ENCODE peak calls at places on chromosomes 1 and 21, in four cellular contexts. M, Q, C and G are unnamed samples.
A peak's percentile ranks its signal among the peaks of the same experiment; 100 is the strongest.

GRCh38 chr1:24133819-24134218 is 9.1 kb downstream of the IL22RA1 start:
- DNase-seq in Q (no peak), C (no peak), M (no peak), G (no peak)

GRCh38 chr1:161864577-161864976 is 98.5 kb downstream of the ATF6 start:
- DNase-seq in M (no peak), Q (no peak), C (peak; percentile 67), G (no peak)

GRCh38 chr1:54679055-54679643 is 36.5 kb upstream of the TTC4 start:
- DNase-seq in M (no peak), Q (no peak), C (no peak), G (no peak)

GRCh38 chr1:117967900-117968299 is 38.4 kb downstream of the WDR3 start:
- DNase-seq in Q (no peak), M (no peak), C (peak; percentile 31), G (no peak)

GRCh38 chr1:63523738-63524137 is 413 bp downstream of the EFCAB7 start:
- DNase-seq in C (no peak), M (no peak), Q (no peak), G (peak; percentile 7)

GRCh38 chr1:44805311-44806024 is 1.7 kb downstream of the DYNLT4 start:
- DNase-seq in M (no peak), C (no peak), Q (peak; percentile 45), G (no peak)

GRCh38 chr1:154611150-154611865 is 3.3 kb upstream of the ADAR start:
- DNase-seq in M (no peak), C (no peak), Q (no peak), G (peak; percentile 14)

GRCh38 chr1:66506393-66506687 is 27.6 kb upstream of the SGIP1 start:
- DNase-seq in C (no peak), Q (no peak), M (no peak), G (no peak)

GRCh38 chr21:39029086-39029772 is 154.0 kb downstream of the PSMG1 start:
- DNase-seq in M (no peak), C (peak; percentile 32), Q (no peak), G (no peak)

GRCh38 chr21:41603476-41603875 is 95.5 kb upstream of the TMPRSS2 start:
- DNase-seq in Q (no peak), M (no peak), C (no peak), G (no peak)

GRCh38 chr1:54245501-54245900 is 45.5 kb downstream of the MRPL37 start:
- DNase-seq in M (no peak), Q (no peak), C (no peak), G (no peak)

GRCh38 chr1:24481843-24482610 is 20.6 kb upstream of the RCAN3 start:
- DNase-seq in Q (no peak), M (no peak), C (no peak), G (no peak)

GRCh38 chr1:3433076-3433475 is 21.4 kb upstream of the ARHGEF16 start:
- DNase-seq in M (no peak), Q (no peak), C (no peak), G (no peak)

GRCh38 chr1:153389978-153390879 is 644 bp downstream of the S100A8 start:
- DNase-seq in C (no peak), M (no peak), Q (no peak), G (no peak)

GRCh38 chr1:6501414-6501813 is 9.9 kb upstream of the PLEKHG5 start:
- DNase-seq in C (no peak), Q (no peak), M (no peak), G (no peak)

GRCh38 chr1:153652795-153653507 is 5.6 kb upstream of the SNAPIN start:
- DNase-seq in Q (no peak), C (peak; percentile 68), M (no peak), G (no peak)

GRCh38 chr1:1892079-1892762 is 1.3 kb upstream of the GNB1 start:
- DNase-seq in C (no peak), Q (no peak), M (no peak), G (no peak)

GRCh38 chr1:204507317-204508105 is 8.7 kb upstream of the MDM4 start:
- DNase-seq in C (peak; percentile 76), Q (peak; percentile 42), M (no peak), G (peak; percentile 38)

GRCh38 chr21:37412603-37413360 is 46.2 kb downstream of the DYRK1A start:
- DNase-seq in Q (no peak), M (no peak), C (peak; percentile 47), G (no peak)

GRCh38 chr1:37156646-37157045 is 122.3 kb upstream of the GRIK3 start:
- DNase-seq in Q (no peak), M (no peak), C (no peak), G (no peak)

GRCh38 chr1:19606817-19607706 is 37.0 kb upstream of the NBL1 start:
- DNase-seq in C (no peak), Q (no peak), M (no peak), G (no peak)

GRCh38 chr1:4397196-4397595 is 257.2 kb upstream of the AJAP1 start:
- DNase-seq in Q (no peak), M (no peak), C (no peak), G (no peak)

GRCh38 chr1:240739754-240740153 is 127.8 kb upstream of the GREM2 start:
- DNase-seq in C (peak; percentile 13), M (no peak), Q (no peak), G (no peak)

DNA sequence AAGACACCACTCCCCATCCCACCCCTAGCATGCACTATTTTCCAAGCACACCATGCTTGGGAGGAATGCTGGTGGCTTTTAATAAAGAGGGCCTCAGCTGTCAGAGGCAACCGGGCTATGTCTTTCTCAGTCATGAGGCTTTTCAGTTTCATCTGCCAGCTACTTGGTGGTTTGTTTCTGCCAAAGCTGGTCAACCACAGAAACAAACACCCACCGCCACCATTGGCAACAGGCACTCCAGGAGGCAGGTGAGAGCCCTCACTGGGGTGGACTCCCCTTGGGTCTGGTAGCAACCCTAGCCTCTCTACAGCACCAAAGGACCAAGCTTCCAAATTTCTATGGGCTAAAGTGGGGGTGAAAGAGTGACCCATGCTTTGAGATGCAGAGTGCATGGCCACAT is 54.3 kb upstream of the CD1D start:
- DNase-seq in M (no peak), C (no peak), Q (no peak), G (no peak)
- TF ChIP-seq CTCF in M (no peak), C (no peak), Q (no peak), G (no peak)

GRCh38 chr1:193031431-193031830 is 27.7 kb downstream of the UCHL5 start:
- DNase-seq in Q (no peak), C (peak; percentile 40), M (no peak), G (no peak)
- TF ChIP-seq CTCF in Q (no peak), C (peak; percentile 36), M (no peak), G (no peak)

GRCh38 chr1:229623838-229624237 is 2.1 kb downstream of the TAF5L start:
- DNase-seq in Q (no peak), C (no peak), M (no peak), G (no peak)

GRCh38 chr1:229627003-229627402 is 956 bp downstream of the URB2 start:
- DNase-seq in C (no peak), M (no peak), Q (no peak), G (no peak)

GRCh38 chr1:229624906-229625871 is 733 bp downstream of the TAF5L start:
- DNase-seq in C (peak; percentile 48), M (no peak), Q (no peak), G (no peak)

GRCh38 chr1:229624521-229624905 is 1.4 kb downstream of the TAF5L start:
- DNase-seq in M (no peak), C (no peak), Q (no peak), G (no peak)

DNA sequence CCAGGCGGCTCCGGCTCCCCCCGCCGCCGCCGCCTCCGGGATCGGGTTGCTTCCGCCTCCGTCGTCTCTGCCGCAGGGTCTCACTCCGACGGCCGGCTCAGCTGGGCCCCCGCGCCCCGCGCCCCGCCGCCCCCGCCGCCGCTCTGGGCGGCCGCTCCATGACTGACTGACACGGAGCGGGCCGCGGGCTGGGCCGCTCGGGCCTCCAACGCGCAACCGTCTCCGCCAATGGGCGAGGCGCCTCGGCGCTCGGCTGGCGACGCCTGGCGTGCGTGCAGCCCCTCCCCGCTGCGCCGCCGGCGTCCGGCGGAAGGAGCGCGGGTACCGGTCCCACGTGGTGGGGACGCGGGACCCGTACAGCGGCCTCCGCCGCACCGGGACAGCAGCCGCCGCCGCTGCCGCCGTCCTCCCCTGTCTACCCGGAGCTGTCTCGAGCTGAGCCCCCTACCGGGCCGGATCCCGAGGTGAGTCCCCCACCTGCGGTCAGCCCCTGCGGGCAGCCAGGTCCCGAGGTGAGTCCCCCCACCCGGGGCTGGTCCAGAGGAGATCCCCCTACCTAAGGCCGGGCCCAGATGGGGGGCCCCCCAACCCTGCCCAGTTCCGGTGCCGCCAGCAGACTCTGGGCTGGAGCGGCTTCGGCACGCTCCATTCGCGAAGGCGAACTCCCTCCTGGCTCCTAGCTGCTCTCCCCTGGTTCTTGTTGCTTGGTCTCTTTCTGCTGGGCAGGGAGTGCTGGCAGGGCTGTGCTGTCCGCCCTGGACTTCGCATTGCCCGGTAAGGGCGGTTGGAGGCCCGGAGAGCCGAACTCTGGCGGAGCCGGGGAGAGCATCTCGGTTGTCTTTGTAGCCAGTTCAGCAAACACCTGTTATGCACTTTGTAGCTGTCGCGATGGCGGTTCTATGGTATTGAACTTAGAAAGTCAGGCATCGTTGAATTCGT is at the start of the genes TAF5L and URB2:
- DNase-seq in C (peak; percentile 82), Q (peak; percentile 85), M (peak; percentile 62), G (peak; percentile 85)
- TF ChIP-seq CTCF in C (no peak), Q (peak; percentile 15), M (no peak), G (no peak)

DNA sequence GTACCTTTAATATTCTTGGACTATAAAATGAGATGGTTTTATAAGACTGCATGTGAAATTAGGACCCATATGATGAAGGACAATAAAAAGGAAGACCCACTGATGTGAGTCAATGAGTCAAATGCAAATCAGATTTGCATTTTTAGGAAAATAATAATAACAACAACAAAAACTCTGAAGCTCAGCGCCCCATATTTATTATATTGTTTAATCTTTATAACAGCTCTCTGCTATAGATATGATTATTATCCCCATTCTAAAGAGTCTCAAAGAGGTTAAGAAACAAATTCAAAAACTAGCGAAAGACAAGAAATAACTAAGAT is 850 bp upstream of the SELL start:
- DNase-seq in C (no peak), M (no peak), Q (no peak), G (no peak)
- TF ChIP-seq CTCF in C (no peak), M (no peak), Q (no peak), G (peak; percentile 16)